ENCODE peak calls at places on chromosomes 2 and 18, in seven cellular contexts. K, C, E, O, T, A and Q are unnamed samples.

GRCh38 chr18:3594760-3595241 is 144.8 kb downstream of the TGIF1 start:
- DNase-seq in T (no peak), K (no peak), A (peak; percentile 47), C (peak; percentile 37), E (peak; percentile 15), O (no peak), Q (peak; percentile 87)

GRCh38 chr2:1055014-1055595 is 104.5 kb downstream of the SNTG2 start:
- DNase-seq in C (no peak), E (no peak), T (no peak), K (no peak), O (no peak), A (no peak), Q (no peak)

GRCh38 chr2:68448671-68449394 is 18.3 kb downstream of the FBXO48 start:
- DNase-seq in C (no peak), E (no peak), O (no peak), T (no peak), A (no peak), K (no peak), Q (peak; percentile 48)

GRCh38 chr2:88191722-88192042 is 21.5 kb downstream of the THNSL2 start:
- DNase-seq in C (no peak), O (no peak), A (no peak), T (no peak), K (no peak), E (no peak), Q (no peak)

GRCh38 chr2:212052412-212053159 is 486.0 kb downstream of the ERBB4 start:
- DNase-seq in K (no peak), O (no peak), E (peak; percentile 71), T (no peak), A (no peak), C (no peak), Q (no peak)

GRCh38 chr2:236237468-236238190 is 26.6 kb downstream of the ASB18 start:
- DNase-seq in T (no peak), E (no peak), O (no peak), K (no peak), A (no peak), C (no peak), Q (no peak)

GRCh38 chr2:133566967-133567645 is 1.2 kb downstream of the NCKAP5 start:
- DNase-seq in E (no peak), T (no peak), O (peak; percentile 40), K (no peak), A (peak; percentile 26), C (peak; percentile 49), Q (no peak)

GRCh38 chr18:68679531-68679930 is 35.4 kb downstream of the TMX3 start:
- DNase-seq in C (no peak), K (no peak), T (no peak), E (peak; percentile 7), A (no peak), O (no peak), Q (no peak)

GRCh38 chr18:22335644-22336275 is 82.0 kb downstream of the CTAGE1 start:
- DNase-seq in A (peak; percentile 83), T (no peak), K (no peak), E (no peak), C (peak; percentile 66), O (no peak), Q (no peak)

GRCh38 chr2:218659258-218659987 is at the start of the genes BCS1L and ZNF142:
- DNase-seq in K (peak; percentile 98), O (peak; percentile 87), E (peak; percentile 98), C (peak; percentile 92), A (peak; percentile 95), T (peak; percentile 92), Q (peak; percentile 90)
- TF ChIP-seq POLR2A in K (no peak), O (peak; percentile 14), E (peak; percentile 74), C (no peak), A (peak; percentile 62), T (peak; percentile 77), Q (peak; percentile 78)

GRCh38 chr2:197786010-197786877 is 1.1 kb upstream of the BOLL start:
- DNase-seq in C (peak; percentile 56), K (peak; percentile 84), E (no peak), O (peak; percentile 39), A (peak; percentile 41), T (peak; percentile 32), Q (peak; percentile 75)
- TF ChIP-seq POLR2A in C (no peak), K (no peak), E (no peak), O (no peak), A (no peak), T (no peak), Q (no peak)

DNA sequence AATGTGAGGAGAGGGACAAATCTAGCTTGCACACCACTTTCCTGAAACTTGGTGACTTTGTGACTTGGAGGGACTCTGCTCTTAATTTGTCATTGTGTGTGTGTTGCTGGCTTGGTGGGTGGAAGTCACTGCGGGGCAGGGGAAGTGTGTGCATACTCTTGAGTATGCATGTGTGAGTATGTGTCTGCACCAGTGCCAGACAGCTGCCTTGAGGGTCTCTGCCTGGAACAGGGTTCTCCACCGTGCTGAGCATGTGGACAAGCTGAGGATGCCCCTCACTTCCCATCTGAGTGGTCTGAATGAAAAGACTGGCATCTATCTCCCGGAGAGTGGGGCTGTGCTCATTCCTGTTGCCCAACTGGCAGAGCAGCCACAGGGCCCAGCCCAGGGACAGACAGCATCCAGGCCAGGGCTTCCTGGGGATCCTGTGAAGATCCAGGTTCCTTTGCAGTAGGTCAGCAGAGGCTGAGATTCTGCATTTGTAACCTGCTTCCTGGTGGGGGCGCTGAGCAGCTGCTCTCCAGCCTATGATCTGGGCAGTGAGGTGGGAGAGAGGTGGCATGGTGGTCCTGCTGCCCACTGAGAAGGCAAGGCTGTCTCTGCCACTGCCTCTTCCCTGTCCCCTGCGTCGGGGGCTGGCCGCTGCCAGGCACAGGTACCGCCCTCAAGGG is 138.9 kb upstream of the HAAO start:
- DNase-seq in A (peak; percentile 44), T (no peak), K (no peak), C (no peak), O (no peak), E (peak; percentile 54), Q (peak; percentile 27)
- TF ChIP-seq POLR2A in A (no peak), T (no peak), K (no peak), C (no peak), O (no peak), E (no peak), Q (no peak)

DNA sequence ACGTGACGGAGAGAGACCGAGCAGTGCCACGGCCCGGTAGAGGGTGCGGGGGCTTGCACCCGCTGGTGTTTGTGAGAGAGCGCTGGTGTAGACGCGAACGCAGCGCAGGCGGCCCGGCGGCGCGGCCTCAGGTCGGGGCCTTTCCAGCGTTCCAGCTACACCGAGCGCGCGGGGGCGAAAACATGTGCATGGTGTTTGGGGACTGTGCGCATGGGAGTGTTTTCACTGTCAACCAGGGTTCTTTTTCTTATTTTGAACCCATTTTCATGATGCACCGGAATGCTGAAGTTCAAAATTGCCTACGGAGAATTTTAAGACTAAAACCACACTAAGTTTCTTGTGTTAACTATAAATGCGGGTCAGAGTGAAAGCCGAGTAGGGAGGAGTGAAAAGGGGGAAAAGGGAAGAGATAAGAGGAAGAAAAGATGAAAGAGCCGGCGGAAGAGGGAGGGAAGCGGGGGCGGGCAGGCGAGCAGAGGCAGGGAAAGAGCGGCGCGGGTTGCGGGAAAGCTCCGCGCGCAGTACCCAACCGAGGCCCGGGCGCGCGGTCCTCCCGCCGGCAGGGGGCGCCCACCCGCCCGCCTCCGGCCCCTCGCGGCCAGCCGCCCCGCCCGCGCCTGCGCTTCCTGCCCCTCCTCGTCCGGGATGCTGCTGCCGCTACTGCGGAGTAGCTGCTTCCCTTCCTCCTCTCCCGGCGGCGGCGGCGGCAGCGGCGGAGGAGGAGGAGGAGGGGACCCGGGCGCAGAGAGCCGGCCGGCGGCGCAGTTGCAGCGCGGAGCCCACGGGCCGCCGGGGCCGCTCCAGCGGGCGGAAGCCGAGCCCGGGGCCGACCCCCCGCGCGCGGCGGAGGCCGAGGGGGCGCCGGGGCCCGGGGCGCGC is at the start of gene RAB12:
- DNase-seq in C (peak; percentile 87), K (peak; percentile 98), E (peak; percentile 88), O (peak; percentile 87), T (peak; percentile 58), A (peak; percentile 89), Q (peak; percentile 94)
- TF ChIP-seq POLR2A in C (no peak), K (peak; percentile 82), E (peak; percentile 33), O (peak; percentile 21), T (peak; percentile 76), A (no peak), Q (peak; percentile 22)

DNA sequence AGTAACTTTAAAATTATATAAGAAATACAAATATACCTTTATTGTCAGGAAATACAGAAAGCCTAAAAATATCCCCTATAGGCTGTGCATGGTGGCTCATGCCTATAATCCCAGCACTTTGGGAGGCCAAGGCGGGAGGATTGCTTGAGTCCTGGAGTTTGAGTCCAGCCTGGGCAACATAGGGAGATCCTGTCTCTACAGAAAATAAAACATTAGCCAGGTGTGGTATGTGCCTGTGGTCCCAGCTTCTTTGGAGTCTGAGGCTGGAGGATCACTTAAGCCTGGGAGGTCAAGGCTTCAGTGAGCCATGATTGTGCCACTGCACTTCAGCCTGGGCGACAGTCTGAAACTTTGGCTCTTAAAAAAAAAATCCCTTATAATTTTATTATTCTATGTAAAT is 29.1 kb downstream of the GLS start:
- DNase-seq in O (no peak), T (no peak), A (no peak), C (no peak), E (no peak), K (no peak), Q (no peak)
- TF ChIP-seq POLR2A in O (no peak), T (no peak), A (no peak), C (no peak), E (no peak), K (no peak), Q (no peak)

GRCh38 chr2:240319855-240320560 is 115.5 kb upstream of the GPC1 start:
- DNase-seq in K (no peak), E (peak; percentile 53), A (no peak), C (no peak), O (no peak), T (no peak), Q (no peak)
- TF ChIP-seq POLR2A in K (no peak), E (no peak), A (no peak), C (no peak), O (no peak), T (no peak), Q (no peak)